ENCODE peak calls at places on chromosomes 11 and 22, in ten cellular contexts. One of them, this sample, is unnamed.
A peak's percentile ranks its signal among the peaks of the same experiment; 100 is the strongest.

GRCh38 chr11:112004389-112004788 is 20.8 kb upstream of the DLAT start:
- DNase-seq in epithelial cell of esophagus: no peak
- DNase-seq in neural crest cell: no peak
- DNase-seq in nephron progenitor cell: no peak
- DNase-seq in colonic mucosa: no peak
- DNase-seq in body of pancreas: no peak
- DNase-seq in upper lobe of right lung: no peak
- DNase-seq in fibroblast of lung: no peak
- DNase-seq in mammary epithelial cell: no peak
- DNase-seq in AG09309: no peak
- DNase-seq in this sample: no peak

GRCh38 chr11:117428186-117428855 is 100.7 kb downstream of the CEP164 start:
- DNase-seq in AG09309: no peak
- DNase-seq in colonic mucosa: no peak
- DNase-seq in upper lobe of right lung: peak; percentile 60
- DNase-seq in nephron progenitor cell: no peak
- DNase-seq in body of pancreas: no peak
- DNase-seq in mammary epithelial cell: no peak
- DNase-seq in epithelial cell of esophagus: no peak
- DNase-seq in neural crest cell: no peak
- DNase-seq in fibroblast of lung: no peak
- DNase-seq in this sample: no peak

GRCh38 chr11:23509023-23509422 is 648.7 kb upstream of the CCDC179 start:
- DNase-seq in nephron progenitor cell: no peak
- DNase-seq in fibroblast of lung: peak; percentile 37
- DNase-seq in neural crest cell: no peak
- DNase-seq in upper lobe of right lung: no peak
- DNase-seq in body of pancreas: no peak
- DNase-seq in mammary epithelial cell: peak; percentile 63
- DNase-seq in AG09309: peak; percentile 3
- DNase-seq in colonic mucosa: no peak
- DNase-seq in epithelial cell of esophagus: peak; percentile 73
- DNase-seq in this sample: no peak

GRCh38 chr11:27209562-27210005 is 153.4 kb downstream of the CCDC34 start:
- DNase-seq in epithelial cell of esophagus: peak; percentile 98
- DNase-seq in body of pancreas: peak; percentile 57
- DNase-seq in upper lobe of right lung: no peak
- DNase-seq in nephron progenitor cell: no peak
- DNase-seq in neural crest cell: no peak
- DNase-seq in mammary epithelial cell: peak; percentile 98
- DNase-seq in AG09309: peak; percentile 66
- DNase-seq in colonic mucosa: peak; percentile 24
- DNase-seq in fibroblast of lung: peak; percentile 87
- DNase-seq in this sample: no peak

GRCh38 chr11:117836077-117836960 is 11.8 kb upstream of the FXYD2 start:
- DNase-seq in AG09309: no peak
- DNase-seq in colonic mucosa: peak; percentile 17
- DNase-seq in fibroblast of lung: no peak
- DNase-seq in body of pancreas: no peak
- DNase-seq in upper lobe of right lung: peak; percentile 63
- DNase-seq in nephron progenitor cell: no peak
- DNase-seq in epithelial cell of esophagus: no peak
- DNase-seq in neural crest cell: no peak
- DNase-seq in mammary epithelial cell: no peak
- DNase-seq in this sample: peak; percentile 17

GRCh38 chr22:44711701-44712100 is 9.7 kb downstream of the PRR5 start:
- DNase-seq in AG09309: no peak
- DNase-seq in neural crest cell: no peak
- DNase-seq in fibroblast of lung: no peak
- DNase-seq in nephron progenitor cell: no peak
- DNase-seq in epithelial cell of esophagus: no peak
- DNase-seq in body of pancreas: no peak
- DNase-seq in upper lobe of right lung: no peak
- DNase-seq in colonic mucosa: no peak
- DNase-seq in mammary epithelial cell: no peak
- DNase-seq in this sample: no peak

GRCh38 chr11:11400121-11400520 is 47.1 kb upstream of the CSNK2A3 start:
- DNase-seq in upper lobe of right lung: no peak
- DNase-seq in colonic mucosa: no peak
- DNase-seq in nephron progenitor cell: no peak
- DNase-seq in mammary epithelial cell: peak; percentile 33
- DNase-seq in body of pancreas: no peak
- DNase-seq in fibroblast of lung: no peak
- DNase-seq in epithelial cell of esophagus: peak; percentile 53
- DNase-seq in AG09309: no peak
- DNase-seq in neural crest cell: no peak
- DNase-seq in this sample: no peak

GRCh38 chr11:106379265-106379664 is 301.8 kb downstream of the AASDHPPT start:
- DNase-seq in epithelial cell of esophagus: no peak
- DNase-seq in nephron progenitor cell: no peak
- DNase-seq in upper lobe of right lung: no peak
- DNase-seq in body of pancreas: no peak
- DNase-seq in neural crest cell: no peak
- DNase-seq in colonic mucosa: no peak
- DNase-seq in fibroblast of lung: no peak
- DNase-seq in AG09309: no peak
- DNase-seq in mammary epithelial cell: no peak
- DNase-seq in this sample: no peak

GRCh38 chr11:66051766-66052663 is at the start of gene SF3B2:
- DNase-seq in colonic mucosa: peak; percentile 98
- DNase-seq in AG09309: peak; percentile 91
- DNase-seq in fibroblast of lung: peak; percentile 98
- DNase-seq in upper lobe of right lung: peak; percentile 99
- DNase-seq in mammary epithelial cell: peak; percentile 99
- DNase-seq in neural crest cell: peak; percentile 90
- DNase-seq in nephron progenitor cell: peak; percentile 94
- DNase-seq in body of pancreas: peak; percentile 98
- DNase-seq in epithelial cell of esophagus: peak; percentile 100
- DNase-seq in this sample: peak; percentile 94

GRCh38 chr11:16607675-16608644 is 130.5 kb upstream of the C11orf58 start:
- DNase-seq in epithelial cell of esophagus: peak; percentile 79
- DNase-seq in mammary epithelial cell: peak; percentile 88
- DNase-seq in AG09309: no peak
- DNase-seq in fibroblast of lung: peak; percentile 68
- DNase-seq in colonic mucosa: peak; percentile 19
- DNase-seq in nephron progenitor cell: peak; percentile 82
- DNase-seq in body of pancreas: peak; percentile 77
- DNase-seq in neural crest cell: peak; percentile 70
- DNase-seq in upper lobe of right lung: peak; percentile 74
- DNase-seq in this sample: peak; percentile 75

GRCh38 chr22:22721681-22722309 is 77.4 kb downstream of the GGTLC2 start:
- DNase-seq in fibroblast of lung: peak; percentile 84
- DNase-seq in upper lobe of right lung: peak; percentile 87
- DNase-seq in body of pancreas: no peak
- DNase-seq in neural crest cell: no peak
- DNase-seq in epithelial cell of esophagus: peak; percentile 65
- DNase-seq in AG09309: no peak
- DNase-seq in colonic mucosa: no peak
- DNase-seq in mammary epithelial cell: peak; percentile 45
- DNase-seq in nephron progenitor cell: no peak
- DNase-seq in this sample: no peak

GRCh38 chr22:24040946-24041345 is 29.8 kb downstream of the CABIN1 start:
- DNase-seq in upper lobe of right lung: no peak
- DNase-seq in neural crest cell: no peak
- DNase-seq in mammary epithelial cell: no peak
- DNase-seq in nephron progenitor cell: no peak
- DNase-seq in fibroblast of lung: no peak
- DNase-seq in AG09309: no peak
- DNase-seq in epithelial cell of esophagus: no peak
- DNase-seq in body of pancreas: no peak
- DNase-seq in colonic mucosa: no peak
- DNase-seq in this sample: no peak

GRCh38 chr11:128648711-128649110 is 45.2 kb upstream of the FLI1 start:
- DNase-seq in body of pancreas: no peak
- DNase-seq in mammary epithelial cell: no peak
- DNase-seq in colonic mucosa: no peak
- DNase-seq in upper lobe of right lung: no peak
- DNase-seq in AG09309: no peak
- DNase-seq in nephron progenitor cell: no peak
- DNase-seq in fibroblast of lung: no peak
- DNase-seq in epithelial cell of esophagus: no peak
- DNase-seq in neural crest cell: no peak
- DNase-seq in this sample: no peak

GRCh38 chr11:112163875-112164521 is at the start of gene IL18:
- DNase-seq in upper lobe of right lung: peak; percentile 85
- DNase-seq in nephron progenitor cell: peak; percentile 23
- DNase-seq in mammary epithelial cell: no peak
- DNase-seq in body of pancreas: peak; percentile 77
- DNase-seq in epithelial cell of esophagus: peak; percentile 74
- DNase-seq in fibroblast of lung: no peak
- DNase-seq in neural crest cell: no peak
- DNase-seq in colonic mucosa: peak; percentile 89
- DNase-seq in AG09309: no peak
- DNase-seq in this sample: no peak

GRCh38 chr22:35348026-35348590 is 32.8 kb upstream of the HMOX1 start:
- DNase-seq in colonic mucosa: no peak
- DNase-seq in fibroblast of lung: no peak
- DNase-seq in mammary epithelial cell: no peak
- DNase-seq in body of pancreas: no peak
- DNase-seq in upper lobe of right lung: no peak
- DNase-seq in epithelial cell of esophagus: no peak
- DNase-seq in neural crest cell: no peak
- DNase-seq in nephron progenitor cell: no peak
- DNase-seq in AG09309: no peak
- DNase-seq in this sample: no peak

GRCh38 chr11:72241290-72241781 is 2.6 kb downstream of the PHOX2A start:
- DNase-seq in mammary epithelial cell: no peak
- DNase-seq in neural crest cell: no peak
- DNase-seq in epithelial cell of esophagus: no peak
- DNase-seq in fibroblast of lung: no peak
- DNase-seq in upper lobe of right lung: peak; percentile 48
- DNase-seq in nephron progenitor cell: no peak
- DNase-seq in colonic mucosa: no peak
- DNase-seq in AG09309: no peak
- DNase-seq in body of pancreas: no peak
- DNase-seq in this sample: no peak

GRCh38 chr11:117410861-117411725 is 83.4 kb downstream of the CEP164 start:
- DNase-seq in neural crest cell: no peak
- DNase-seq in mammary epithelial cell: no peak
- DNase-seq in fibroblast of lung: no peak
- DNase-seq in body of pancreas: no peak
- DNase-seq in epithelial cell of esophagus: no peak
- DNase-seq in upper lobe of right lung: peak; percentile 50
- DNase-seq in colonic mucosa: no peak
- DNase-seq in AG09309: no peak
- DNase-seq in nephron progenitor cell: no peak
- DNase-seq in this sample: no peak

GRCh38 chr22:42439021-42439420 is 6.8 kb upstream of the NFAM1 start:
- DNase-seq in upper lobe of right lung: no peak
- DNase-seq in mammary epithelial cell: no peak
- DNase-seq in neural crest cell: no peak
- DNase-seq in colonic mucosa: no peak
- DNase-seq in fibroblast of lung: no peak
- DNase-seq in nephron progenitor cell: no peak
- DNase-seq in body of pancreas: no peak
- DNase-seq in epithelial cell of esophagus: no peak
- DNase-seq in AG09309: no peak
- DNase-seq in this sample: no peak

GRCh38 chr22:36406721-36407120 is 19.0 kb upstream of the MYH9 start:
- DNase-seq in nephron progenitor cell: no peak
- DNase-seq in fibroblast of lung: no peak
- DNase-seq in upper lobe of right lung: no peak
- DNase-seq in epithelial cell of esophagus: no peak
- DNase-seq in mammary epithelial cell: no peak
- DNase-seq in AG09309: no peak
- DNase-seq in colonic mucosa: no peak
- DNase-seq in neural crest cell: no peak
- DNase-seq in body of pancreas: no peak
- DNase-seq in this sample: no peak
- TF ChIP-seq CTCF in nephron progenitor cell: no peak
- TF ChIP-seq CTCF in fibroblast of lung: no peak
- TF ChIP-seq CTCF in upper lobe of right lung: no peak
- TF ChIP-seq CTCF in epithelial cell of esophagus: no peak
- TF ChIP-seq CTCF in mammary epithelial cell: no peak
- TF ChIP-seq CTCF in AG09309: no peak
- TF ChIP-seq CTCF in colonic mucosa: no peak
- TF ChIP-seq CTCF in neural crest cell: no peak
- TF ChIP-seq CTCF in body of pancreas: no peak
- TF ChIP-seq CTCF in this sample: no peak

GRCh38 chr11:109697140-109697843 is 275.3 kb downstream of the C11orf87 start:
- DNase-seq in neural crest cell: peak; percentile 2
- DNase-seq in mammary epithelial cell: peak; percentile 64
- DNase-seq in colonic mucosa: no peak
- DNase-seq in body of pancreas: no peak
- DNase-seq in epithelial cell of esophagus: peak; percentile 84
- DNase-seq in nephron progenitor cell: peak; percentile 8
- DNase-seq in fibroblast of lung: peak; percentile 54
- DNase-seq in upper lobe of right lung: peak; percentile 57
- DNase-seq in AG09309: peak; percentile 29
- DNase-seq in this sample: no peak
- TF ChIP-seq CTCF in neural crest cell: peak; percentile 77
- TF ChIP-seq CTCF in mammary epithelial cell: peak; percentile 75
- TF ChIP-seq CTCF in colonic mucosa: peak; percentile 53
- TF ChIP-seq CTCF in body of pancreas: peak; percentile 40
- TF ChIP-seq CTCF in epithelial cell of esophagus: peak; percentile 66
- TF ChIP-seq CTCF in nephron progenitor cell: peak; percentile 53
- TF ChIP-seq CTCF in fibroblast of lung: peak; percentile 54
- TF ChIP-seq CTCF in upper lobe of right lung: peak; percentile 68
- TF ChIP-seq CTCF in AG09309: peak; percentile 79
- TF ChIP-seq CTCF in this sample: peak; percentile 22

DNA sequence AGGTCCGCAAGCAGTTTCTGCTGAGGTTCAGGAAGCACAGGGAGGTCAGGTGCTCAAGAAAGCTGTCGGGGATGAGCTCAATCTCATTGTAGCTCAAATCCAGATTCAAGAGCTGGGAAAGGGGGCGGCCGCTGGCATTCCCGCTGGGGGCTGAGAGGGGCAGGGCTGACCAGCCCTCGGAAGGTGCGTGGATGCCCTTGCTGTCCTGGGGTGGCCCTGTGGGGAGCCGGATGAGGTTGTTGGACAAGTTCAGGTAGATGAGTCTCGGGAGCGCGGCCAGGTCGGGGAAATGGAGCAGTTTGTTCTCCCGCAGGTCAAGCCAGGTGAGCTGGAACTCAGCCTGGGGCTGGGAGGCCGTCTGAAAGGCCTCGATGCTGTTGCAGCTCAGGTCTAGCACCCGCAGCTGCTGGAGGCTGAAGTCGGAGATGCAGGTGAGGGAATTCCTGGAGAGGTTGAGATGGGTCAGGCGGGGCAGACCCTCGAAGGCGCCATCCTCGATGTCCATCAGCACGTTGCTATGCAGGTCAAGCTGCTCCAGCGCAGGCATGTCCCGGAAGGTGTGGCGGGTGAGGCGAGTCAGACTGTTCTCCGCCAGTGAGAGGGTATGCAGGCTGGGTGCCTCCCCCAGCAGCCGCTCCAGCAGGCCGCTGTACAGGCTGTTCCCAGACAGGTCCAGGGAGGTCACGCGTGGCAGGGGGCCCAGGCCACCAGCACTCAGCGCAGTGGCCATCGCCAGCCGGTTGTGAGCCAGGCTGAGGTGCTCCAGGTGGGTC is 9.8 kb downstream of the LRRC32 start:
- DNase-seq in AG09309: no peak
- DNase-seq in mammary epithelial cell: no peak
- DNase-seq in nephron progenitor cell: no peak
- DNase-seq in fibroblast of lung: no peak
- DNase-seq in upper lobe of right lung: peak; percentile 63
- DNase-seq in epithelial cell of esophagus: no peak
- DNase-seq in body of pancreas: peak; percentile 6
- DNase-seq in neural crest cell: no peak
- DNase-seq in colonic mucosa: no peak
- DNase-seq in this sample: no peak
- TF ChIP-seq CTCF in AG09309: no peak
- TF ChIP-seq CTCF in mammary epithelial cell: no peak
- TF ChIP-seq CTCF in nephron progenitor cell: no peak
- TF ChIP-seq CTCF in fibroblast of lung: no peak
- TF ChIP-seq CTCF in upper lobe of right lung: no peak
- TF ChIP-seq CTCF in epithelial cell of esophagus: no peak
- TF ChIP-seq CTCF in body of pancreas: no peak
- TF ChIP-seq CTCF in neural crest cell: no peak
- TF ChIP-seq CTCF in colonic mucosa: no peak
- TF ChIP-seq CTCF in this sample: no peak

GRCh38 chr11:100010393-100010792 is 676.7 kb upstream of the ARHGAP42 start:
- DNase-seq in upper lobe of right lung: no peak
- DNase-seq in nephron progenitor cell: no peak
- DNase-seq in body of pancreas: no peak
- DNase-seq in epithelial cell of esophagus: no peak
- DNase-seq in neural crest cell: no peak
- DNase-seq in mammary epithelial cell: no peak
- DNase-seq in AG09309: no peak
- DNase-seq in colonic mucosa: no peak
- DNase-seq in fibroblast of lung: no peak
- DNase-seq in this sample: no peak
- TF ChIP-seq CTCF in upper lobe of right lung: no peak
- TF ChIP-seq CTCF in nephron progenitor cell: no peak
- TF ChIP-seq CTCF in body of pancreas: no peak
- TF ChIP-seq CTCF in epithelial cell of esophagus: no peak
- TF ChIP-seq CTCF in neural crest cell: peak; percentile 29
- TF ChIP-seq CTCF in mammary epithelial cell: no peak
- TF ChIP-seq CTCF in AG09309: no peak
- TF ChIP-seq CTCF in colonic mucosa: no peak
- TF ChIP-seq CTCF in fibroblast of lung: no peak
- TF ChIP-seq CTCF in this sample: no peak

This sample was measured in mesothelial cell of epicardium.